ENCODE peak calls at places on chromosomes 12 and 14, in eight cellular contexts. X is adipocyte, Q is heart left ventricle, T is foreskin fibroblast, H is Karpas-422, I is ovary, V is GM12865, Z is kidney. S is an unnamed sample.

GRCh38 chr14:102221026-102221425 is 81.3 kb downstream of the WDR20 start:
- DNase-seq in X (no peak), Q (no peak), T (peak), H (no peak), I (no peak), V (no peak), Z (peak), S (no peak)

GRCh38 chr12:108605000-108605689 is 7.3 kb upstream of the TMEM119 start:
- DNase-seq in X (no peak), Q (no peak), T (peak), H (no peak), I (no peak), V (no peak), Z (no peak), S (no peak)

GRCh38 chr12:129152291-129153075 is 299.2 kb downstream of the GLT1D1 start:
- DNase-seq in X (no peak), Q (no peak), T (no peak), H (no peak), I (no peak), V (no peak), Z (no peak), S (no peak)

GRCh38 chr14:78325911-78326310 is 155.7 kb downstream of the NRXN3 start:
- DNase-seq in X (no peak), Q (no peak), T (no peak), H (no peak), I (no peak), V (no peak), Z (no peak), S (no peak)

GRCh38 chr14:55329999-55330710 is 58.9 kb downstream of the FBXO34 start:
- DNase-seq in X (peak), Q (no peak), T (peak), H (no peak), I (no peak), V (no peak), Z (no peak), S (no peak)

GRCh38 chr14:48771717-48772116 is 814.5 kb downstream of the RPS29 start:
- DNase-seq in X (no peak), Q (peak), T (no peak), H (no peak), I (no peak), V (no peak), Z (no peak), S (no peak)

GRCh38 chr14:24233538-24233866 is 773 bp downstream of the GMPR2 start:
- DNase-seq in X (no peak), Q (no peak), T (no peak), H (peak), I (no peak), V (peak), Z (no peak), S (no peak)

GRCh38 chr14:102525213-102526143 is 15.9 kb upstream of the ANKRD9 start:
- DNase-seq in X (peak), Q (no peak), T (peak), H (peak), I (no peak), V (peak), Z (peak), S (peak)

GRCh38 chr12:120988658-120989057 is 10.3 kb downstream of the HNF1A start:
- DNase-seq in X (no peak), Q (no peak), T (no peak), H (no peak), I (no peak), V (no peak), Z (no peak), S (no peak)

GRCh38 chr14:31229638-31230229 is 22.1 kb upstream of the HECTD1 start:
- DNase-seq in X (peak), Q (peak), T (peak), H (no peak), I (peak), V (no peak), Z (no peak), S (peak)

GRCh38 chr12:105280966-105281693 is 45.2 kb upstream of the APPL2 start:
- DNase-seq in X (no peak), Q (no peak), T (peak), H (no peak), I (no peak), V (no peak), Z (no peak), S (no peak)

GRCh38 chr14:87073880-87074570 is 919.0 kb downstream of the GALC start:
- DNase-seq in X (no peak), Q (no peak), T (no peak), H (peak), I (no peak), V (no peak), Z (no peak), S (no peak)

GRCh38 chr14:34797747-34798583 is 77.2 kb downstream of the BAZ1A start:
- DNase-seq in X (no peak), Q (no peak), T (no peak), H (no peak), I (no peak), V (no peak), Z (no peak), S (no peak)

GRCh38 chr14:51595831-51596472 is 55.8 kb upstream of the FRMD6 start:
- DNase-seq in X (no peak), Q (no peak), T (no peak), H (no peak), I (no peak), V (no peak), Z (no peak), S (no peak)

GRCh38 chr12:8156845-8157244 is at the start of gene ZNF705A:
- DNase-seq in X (peak), Q (no peak), T (peak), H (peak), I (no peak), V (no peak), Z (no peak), S (no peak)

GRCh38 chr12:9404469-9405260 is 196.5 kb upstream of the PZP start:
- DNase-seq in X (no peak), Q (no peak), T (no peak), H (no peak), I (no peak), V (peak), Z (no peak), S (no peak)

GRCh38 chr14:70021548-70021947 is 142.3 kb downstream of the SMOC1 start:
- DNase-seq in X (no peak), Q (no peak), T (no peak), H (no peak), I (no peak), V (no peak), Z (no peak), S (no peak)

GRCh38 chr12:116534341-116535121 is 24.6 kb upstream of the MAP1LC3B2 start:
- DNase-seq in X (no peak), Q (no peak), T (peak), H (no peak), I (peak), V (no peak), Z (no peak), S (no peak)
- H3K4me3 ChIP-seq in X (peak), Q (peak), T (peak), H (peak), I (peak), V (peak), Z (peak), S (peak)

DNA sequence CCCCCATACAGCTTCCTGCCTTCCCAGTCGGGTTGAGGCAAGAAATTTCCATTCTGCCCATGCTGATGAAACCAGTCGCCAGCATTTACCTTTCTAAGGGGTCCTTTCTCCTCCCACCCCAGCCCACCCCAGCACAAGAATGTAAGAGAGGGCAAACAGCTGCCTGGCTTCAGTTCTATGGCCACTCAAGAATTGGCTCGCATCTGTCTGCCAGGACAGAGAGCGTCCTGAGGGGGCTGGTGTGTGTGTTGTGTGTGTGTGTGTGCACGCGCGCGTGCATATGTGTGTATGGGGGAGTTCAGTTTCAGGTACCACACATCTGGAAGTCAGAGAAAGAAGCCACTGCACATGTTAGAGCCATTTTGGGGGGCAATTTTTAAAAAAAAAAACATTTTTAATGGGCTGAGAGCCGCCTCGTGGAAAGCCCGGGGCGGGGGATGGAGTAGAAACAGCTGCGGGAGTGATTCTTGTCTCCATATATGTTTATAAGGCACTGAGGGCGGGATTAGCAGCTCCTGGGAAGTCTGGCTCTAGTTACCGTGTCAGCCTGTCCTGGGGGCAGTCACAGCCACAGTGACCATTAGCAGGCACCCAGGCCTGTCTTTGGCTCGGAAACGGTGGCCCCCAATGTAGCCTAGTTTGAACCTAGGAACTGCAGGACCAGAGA is at the start of gene WNT5B:
- DNase-seq in X (no peak), Q (no peak), T (peak), H (no peak), I (no peak), V (no peak), Z (no peak), S (no peak)
- H3K4me3 ChIP-seq in X (peak), Q (peak), T (peak), H (peak), I (peak), V (peak), Z (peak), S (peak)

DNA sequence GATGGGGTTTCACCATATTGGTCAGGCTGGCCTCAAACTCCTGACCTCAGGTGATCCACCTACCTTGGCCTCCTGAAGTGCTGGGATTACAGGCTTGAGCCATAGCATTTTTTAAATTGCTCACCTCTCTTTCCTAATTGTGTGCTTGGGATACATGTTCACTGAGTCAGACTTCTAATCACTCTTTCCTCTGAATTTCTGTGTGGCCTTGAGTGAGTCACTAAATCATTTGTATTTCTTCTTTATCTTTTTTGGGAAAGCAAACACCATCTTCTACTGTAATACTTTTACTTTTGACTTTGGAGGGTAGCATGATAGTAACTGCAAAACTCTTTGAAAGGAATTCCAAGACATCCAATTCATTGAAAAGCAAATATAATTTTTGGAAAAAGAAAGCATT is 60.8 kb downstream of the FLRT2 start:
- DNase-seq in X (no peak), Q (no peak), T (no peak), H (no peak), I (no peak), V (no peak), Z (no peak), S (no peak)
- H3K4me3 ChIP-seq in X (no peak), Q (no peak), T (no peak), H (no peak), I (no peak), V (no peak), Z (no peak), S (no peak)

DNA sequence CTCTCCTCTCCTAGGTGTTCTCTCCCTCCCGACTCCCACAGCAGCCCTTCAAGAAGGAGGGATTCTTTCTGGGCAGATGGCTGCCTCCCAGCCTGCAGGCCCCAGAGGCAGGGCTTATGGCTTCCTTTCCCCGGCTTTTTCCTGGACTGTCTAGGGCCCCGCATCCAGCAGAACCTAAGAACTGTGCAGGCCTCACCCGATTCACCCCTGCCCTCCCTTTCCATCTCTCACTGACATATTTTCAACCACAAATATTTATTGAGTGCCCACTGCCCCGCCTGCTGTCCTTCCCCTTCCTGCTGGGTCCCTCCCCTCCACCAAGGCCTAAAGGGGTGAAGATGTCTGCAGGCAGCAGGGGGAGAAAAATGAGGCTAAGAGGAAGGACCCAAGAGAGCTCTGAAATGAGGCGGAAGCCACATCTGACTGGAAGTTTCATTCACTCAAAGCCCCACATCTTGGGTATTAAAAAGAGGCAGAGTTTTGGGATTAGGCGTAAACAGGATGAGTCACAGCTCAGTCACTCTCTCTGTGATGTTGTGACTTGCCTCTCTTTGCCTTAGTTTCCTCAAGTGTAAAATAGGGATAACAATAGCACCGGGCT is 2.9 kb downstream of the SCNN1A start:
- DNase-seq in X (peak), Q (no peak), T (peak), H (no peak), I (peak), V (no peak), Z (peak), S (no peak)
- H3K4me3 ChIP-seq in X (peak), Q (no peak), T (no peak), H (no peak), I (no peak), V (no peak), Z (peak), S (no peak)

GRCh38 chr14:100317897-100318808 is 5.0 kb upstream of the SLC25A47 start:
- DNase-seq in X (peak), Q (peak), T (peak), H (peak), I (peak), V (peak), Z (peak), S (peak)
- H3K4me3 ChIP-seq in X (peak), Q (peak), T (no peak), H (peak), I (peak), V (peak), Z (peak), S (peak)